ENCODE peak calls at places on chromosomes 13 and 19, in four cellular contexts. I is adipocyte, J is foreskin fibroblast, W is endodermal cell. E is an unnamed sample.

GRCh38 chr13:110627351-110627750 is 12.0 kb downstream of the NAXD start:
- DNase-seq in J (no peak), W (no peak), I (no peak), E (no peak)

GRCh38 chr13:111537843-111538499 is 217.5 kb downstream of the TEX29 start:
- DNase-seq in I (no peak), W (no peak), J (no peak), E (no peak)

GRCh38 chr13:45416521-45417125 is 1.6 kb downstream of the SLC25A30 start:
- DNase-seq in I (no peak), W (no peak), J (no peak), E (no peak)

GRCh38 chr19:47227347-47228167 is 3.4 kb downstream of the BBC3 start:
- DNase-seq in W (peak), J (peak), I (peak), E (peak)

GRCh38 chr13:38348890-38349289 is 761 bp upstream of the UFM1 start:
- DNase-seq in J (no peak), W (no peak), I (peak), E (peak)

GRCh38 chr19:13095934-13096890 is 6.4 kb downstream of the LYL1 start:
- DNase-seq in W (peak), J (no peak), I (no peak), E (no peak)

GRCh38 chr19:38769635-38770211 is 3.6 kb downstream of the LGALS7 start:
- DNase-seq in I (peak), W (peak), J (peak), E (peak)

GRCh38 chr13:108895220-108895704 is 265.9 kb downstream of the MYO16 start:
- DNase-seq in W (no peak), J (peak), I (peak), E (peak)

GRCh38 chr19:57606931-57607330 is 7.1 kb upstream of the ZNF134 start:
- DNase-seq in I (no peak), W (no peak), J (no peak), E (no peak)

GRCh38 chr19:17302391-17303166 is 646 bp downstream of the ABHD8 start:
- DNase-seq in J (peak), W (peak), I (no peak), E (no peak)

GRCh38 chr13:99983401-99984133 is 2.0 kb downstream of the ZIC2 start:
- DNase-seq in W (peak), I (no peak), J (no peak), E (no peak)

E was measured in HCEC 1CT.